ENCODE peak calls at places on chromosomes 4 and X, in five cellular contexts. E is neuronal stem cell; X is heart left ventricle; C is activated CD8-positive, alpha-beta T cell treated with anti-CD3 and anti-CD28 coated beads, Interleukin-2, amount 10 ng/mL, durations not matched to agents 7 days and 5 days; J is HT1080. P is an unnamed sample.

GRCh38 chr4:1237981-1238675 is 10.8 kb downstream of the CTBP1 start:
- DNase-seq in E (no peak), X (peak; percentile 23), C (no peak), J (no peak), P (no peak)

GRCh38 chr4:74316397-74316796 is 8.1 kb downstream of the EPGN start:
- DNase-seq in E (no peak), X (no peak), C (no peak), J (no peak), P (no peak)

GRCh38 chr4:94577136-94577535 is 125.4 kb downstream of the PDLIM5 start:
- DNase-seq in E (peak; percentile 80), X (peak; percentile 64), C (no peak), J (peak; percentile 6), P (peak; percentile 77)

GRCh38 chr4:104519588-104519987 is 24.9 kb upstream of the CXXC4 start:
- DNase-seq in E (no peak), X (no peak), C (no peak), J (no peak), P (no peak)

GRCh38 chrX:41035582-41035981 is 49.7 kb upstream of the USP9X start:
- DNase-seq in E (no peak), X (no peak), C (no peak), J (no peak), P (no peak)

GRCh38 chr4:88843067-88843723 is 145.6 kb upstream of the NAP1L5 start:
- DNase-seq in E (no peak), X (no peak), C (no peak), J (no peak), P (no peak)

GRCh38 chr4:79552311-79552710 is 144.3 kb upstream of the GK2 start:
- DNase-seq in E (no peak), X (no peak), C (no peak), J (no peak), P (no peak)

GRCh38 chrX:105307762-105308161 is 87.3 kb upstream of the TEX13A start:
- DNase-seq in E (no peak), X (no peak), C (no peak), J (no peak), P (no peak)

GRCh38 chr4:186345184-186345583 is 79.2 kb downstream of the F11 start:
- DNase-seq in E (no peak), X (no peak), C (no peak), J (no peak), P (no peak)

GRCh38 chr4:154542264-154542879 is 7.8 kb downstream of the PLRG1 start:
- DNase-seq in E (no peak), X (no peak), C (no peak), J (no peak), P (no peak)

GRCh38 chrX:46683023-46683422 is 75.9 kb downstream of the SLC9A7 start:
- DNase-seq in E (no peak), X (no peak), C (no peak), J (peak; percentile 1), P (no peak)

GRCh38 chrX:11336201-11336600 is 43.0 kb downstream of the AMELX start:
- DNase-seq in E (no peak), X (no peak), C (no peak), J (no peak), P (no peak)

P was measured in cardiac muscle cell.